ENCODE peak calls at places on chromosomes 7 and 10, in nine cellular contexts. X, E, T, O, K, B, C, I and J are unnamed samples.

GRCh38 chr10:123651421-123652047 is 14.6 kb upstream of the GPR26 start:
- DNase-seq in X (no peak), E (no peak), T (no peak), O (no peak), K (no peak), B (no peak), C (no peak), I (no peak), J (no peak)

GRCh38 chr7:17598846-17599245 is 300.4 kb downstream of the AHR start:
- DNase-seq in X (no peak), E (peak), T (no peak), O (no peak), K (no peak), B (no peak), C (no peak), I (no peak), J (no peak)

GRCh38 chr10:47092822-47093221 is 181.6 kb downstream of the PTPN20 start:
- DNase-seq in X (no peak), E (no peak), T (no peak), O (no peak), K (no peak), B (no peak), C (no peak), I (no peak), J (no peak)

GRCh38 chr7:79523426-79523825 is 70.0 kb upstream of the MAGI2 start:
- DNase-seq in X (no peak), E (peak), T (peak), O (no peak), K (no peak), B (no peak), C (peak), I (peak), J (peak)

GRCh38 chr10:104028146-104028545 is 57.5 kb downstream of the COL17A1 start:
- DNase-seq in X (no peak), E (peak), T (peak), O (peak), K (peak), B (peak), C (peak), I (peak), J (peak)

GRCh38 chr10:118708571-118708970 is 46.2 kb downstream of the CACUL1 start:
- DNase-seq in X (no peak), E (no peak), T (no peak), O (no peak), K (no peak), B (no peak), C (no peak), I (no peak), J (no peak)

GRCh38 chr10:60848126-60848525 is 69.8 kb downstream of the CDK1 start:
- DNase-seq in X (no peak), E (peak), T (peak), O (no peak), K (peak), B (peak), C (peak), I (peak), J (peak)

GRCh38 chr7:131723926-131724325 is 167.5 kb upstream of the PODXL start:
- DNase-seq in X (no peak), E (peak), T (peak), O (no peak), K (peak), B (no peak), C (peak), I (no peak), J (peak)

GRCh38 chr7:105827106-105827870 is 49.1 kb downstream of the ATXN7L1 start:
- DNase-seq in X (no peak), E (no peak), T (no peak), O (no peak), K (no peak), B (no peak), C (no peak), I (no peak), J (no peak)

GRCh38 chr7:54546081-54546985 is 4.2 kb downstream of the VSTM2A start:
- DNase-seq in X (no peak), E (no peak), T (no peak), O (peak), K (peak), B (peak), C (no peak), I (no peak), J (no peak)

GRCh38 chr7:11373546-11374142 is 400.0 kb downstream of the PHF14 start:
- DNase-seq in X (no peak), E (no peak), T (peak), O (peak), K (peak), B (no peak), C (peak), I (peak), J (peak)

GRCh38 chr7:108824840-108825540 is 255.3 kb downstream of the DNAJB9 start:
- DNase-seq in X (no peak), E (peak), T (peak), O (no peak), K (peak), B (no peak), C (peak), I (peak), J (peak)

GRCh38 chr10:119030421-119031250 is 1.1 kb downstream of the NANOS1 start:
- DNase-seq in X (peak), E (peak), T (peak), O (peak), K (peak), B (peak), C (peak), I (peak), J (peak)

GRCh38 chr7:19353158-19353557 is 207.9 kb upstream of the FERD3L start:
- DNase-seq in X (no peak), E (peak), T (no peak), O (no peak), K (no peak), B (no peak), C (peak), I (no peak), J (no peak)

GRCh38 chr10:70809726-70810125 is 6.0 kb upstream of the SGPL1 start:
- DNase-seq in X (no peak), E (no peak), T (no peak), O (no peak), K (no peak), B (peak), C (peak), I (no peak), J (no peak)

GRCh38 chr7:2193575-2194305 is 39.0 kb downstream of the MAD1L1 start:
- DNase-seq in X (no peak), E (no peak), T (no peak), O (no peak), K (no peak), B (no peak), C (no peak), I (no peak), J (no peak)

DNA sequence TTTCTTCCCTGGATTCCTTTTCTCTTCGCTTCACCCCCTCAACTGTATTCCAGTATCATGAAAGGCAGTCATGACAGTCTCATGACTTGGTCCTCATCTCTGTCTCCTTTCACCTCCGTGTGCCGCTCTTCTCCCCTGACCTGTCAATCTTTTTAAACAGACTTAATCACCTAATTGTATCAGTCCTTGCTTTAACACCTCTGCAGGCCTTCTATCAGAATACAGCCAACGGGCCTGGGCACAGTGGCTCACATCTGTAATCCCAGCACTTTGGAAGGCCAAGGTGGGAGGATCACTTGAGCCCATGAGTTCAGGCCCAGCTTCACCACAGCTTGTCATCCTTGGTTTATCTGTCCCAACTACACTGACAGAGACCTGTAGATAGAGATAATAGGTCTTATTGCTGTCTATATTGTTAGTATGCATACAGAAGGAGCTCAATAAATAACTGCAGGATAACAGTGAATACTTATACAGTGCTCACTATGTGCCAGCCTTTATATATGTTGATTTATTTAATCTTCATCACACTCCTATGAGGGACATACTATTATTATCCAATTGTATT is 1.2 kb downstream of the CNPY4 start:
- DNase-seq in X (no peak), E (no peak), T (no peak), O (no peak), K (no peak), B (no peak), C (no peak), I (no peak), J (no peak)
- H3K4me3 ChIP-seq in X (peak), E (peak), T (peak), O (peak), K (peak), B (peak), C (peak), I (peak), J (peak)

GRCh38 chr10:128124813-128125403 is 1.3 kb downstream of the MKI67 start:
- DNase-seq in X (no peak), E (no peak), T (no peak), O (peak), K (no peak), B (no peak), C (no peak), I (no peak), J (no peak)

GRCh38 chr10:128125416-128125943 is 743 bp downstream of the MKI67 start:
- DNase-seq in X (no peak), E (no peak), T (no peak), O (peak), K (peak), B (no peak), C (no peak), I (no peak), J (no peak)

GRCh38 chr10:128125944-128126764 is at the start of gene MKI67:
- DNase-seq in X (peak), E (peak), T (peak), O (peak), K (peak), B (peak), C (peak), I (peak), J (peak)

GRCh38 chr10:128121750-128122412 is 4.3 kb downstream of the MKI67 start:
- DNase-seq in X (no peak), E (no peak), T (no peak), O (no peak), K (no peak), B (no peak), C (no peak), I (no peak), J (no peak)

GRCh38 chr10:128123853-128124252 is 2.4 kb downstream of the MKI67 start:
- DNase-seq in X (no peak), E (no peak), T (no peak), O (no peak), K (no peak), B (no peak), C (no peak), I (no peak), J (no peak)
- H3K4me3 ChIP-seq in X (no peak), E (no peak), T (no peak), O (no peak), K (no peak), B (no peak), C (no peak), I (peak), J (no peak)

GRCh38 chr10:92695679-92696605 is 6.2 kb downstream of the HHEX start:
- DNase-seq in X (no peak), E (peak), T (peak), O (peak), K (no peak), B (no peak), C (peak), I (peak), J (peak)
- H3K4me3 ChIP-seq in X (no peak), E (peak), T (peak), O (peak), K (peak), B (peak), C (peak), I (peak), J (peak)

GRCh38 chr10:32057041-32057372 is 782 bp upstream of the KIF5B start:
- DNase-seq in X (no peak), E (no peak), T (no peak), O (peak), K (no peak), B (no peak), C (no peak), I (no peak), J (no peak)
- H3K4me3 ChIP-seq in X (peak), E (no peak), T (no peak), O (peak), K (peak), B (peak), C (no peak), I (peak), J (peak)

GRCh38 chr7:75595766-75596165 is 103.6 kb downstream of the SPDYE5 start:
- DNase-seq in X (no peak), E (no peak), T (no peak), O (no peak), K (no peak), B (no peak), C (no peak), I (peak), J (no peak)

GRCh38 chr7:75604408-75604807 is 112.3 kb downstream of the SPDYE5 start:
- DNase-seq in X (no peak), E (no peak), T (no peak), O (no peak), K (no peak), B (no peak), C (no peak), I (no peak), J (no peak)

GRCh38 chr7:75601539-75601938 is 109.4 kb downstream of the SPDYE5 start:
- DNase-seq in X (no peak), E (no peak), T (no peak), O (no peak), K (no peak), B (no peak), C (no peak), I (no peak), J (no peak)

GRCh38 chr7:75596727-75597614 is 104.9 kb downstream of the SPDYE5 start:
- DNase-seq in X (no peak), E (peak), T (no peak), O (no peak), K (peak), B (no peak), C (peak), I (no peak), J (peak)

GRCh38 chr7:75599244-75599771 is 107.2 kb downstream of the SPDYE5 start:
- DNase-seq in X (no peak), E (no peak), T (no peak), O (peak), K (no peak), B (no peak), C (no peak), I (no peak), J (no peak)
- H3K4me3 ChIP-seq in X (no peak), E (no peak), T (no peak), O (no peak), K (no peak), B (no peak), C (no peak), I (no peak), J (no peak)

DNA sequence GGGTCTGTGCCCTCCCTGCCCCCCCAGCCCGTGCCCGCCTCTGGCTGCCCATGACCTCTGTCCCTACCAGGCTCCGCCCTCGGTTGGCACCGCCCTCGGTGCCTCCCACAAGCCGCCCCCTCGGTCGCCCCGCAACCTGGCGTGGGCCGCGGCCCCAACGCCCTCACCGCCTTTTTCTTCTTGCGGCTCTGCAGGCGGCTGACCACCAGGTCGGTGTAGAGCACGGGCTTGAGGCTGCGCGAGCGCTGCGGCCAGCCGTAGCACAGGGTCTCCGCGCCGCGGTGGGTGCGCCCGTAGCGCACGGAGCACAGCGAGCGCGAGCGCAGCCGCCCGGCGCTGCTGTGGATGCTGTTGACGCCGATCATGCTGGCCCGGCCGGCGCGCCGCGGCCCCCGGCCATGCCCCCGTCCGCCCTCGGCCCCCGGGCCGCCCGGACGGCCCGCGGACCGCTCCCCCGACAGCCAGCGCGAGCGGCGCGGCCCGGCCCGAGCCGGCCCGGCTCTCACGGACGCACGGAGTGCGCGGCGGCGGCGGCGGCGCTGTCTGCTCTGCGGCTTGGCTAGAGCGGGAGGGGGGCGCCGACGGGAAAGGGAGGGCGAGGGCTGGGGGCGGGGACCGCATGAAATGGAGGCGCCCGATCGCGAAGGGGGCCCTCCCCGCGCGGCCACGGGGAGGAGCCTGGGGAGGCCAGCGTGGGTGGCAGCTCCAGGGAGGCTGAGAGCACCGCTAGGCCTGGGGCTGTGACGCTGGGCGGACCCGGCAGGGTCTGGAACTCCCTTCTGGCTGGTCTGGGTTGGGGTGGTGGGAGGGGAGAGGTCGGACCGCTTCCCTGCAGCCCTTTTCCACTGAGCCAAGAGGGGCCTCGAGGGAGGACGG is 9.6 kb downstream of the PSD start:
- DNase-seq in X (peak), E (peak), T (peak), O (peak), K (no peak), B (peak), C (peak), I (no peak), J (peak)
- H3K4me3 ChIP-seq in X (peak), E (peak), T (peak), O (peak), K (peak), B (peak), C (peak), I (peak), J (peak)